ENCODE peak calls at places on chromosome 21, in five cellular contexts. One of them, this sample, is unnamed.

GRCh38 chr21:20802201-20802600 is 196.0 kb upstream of the NCAM2 start:
- DNase-seq in neuronal stem cell: no peak
- DNase-seq in mesenchymal stem cell: no peak
- DNase-seq in H9: no peak
- DNase-seq in H1: no peak
- DNase-seq in this sample: no peak

GRCh38 chr21:38310619-38311018 is 53.8 kb downstream of the KCNJ15 start:
- DNase-seq in mesenchymal stem cell: peak
- DNase-seq in H1: no peak
- DNase-seq in H9: no peak
- DNase-seq in neuronal stem cell: no peak
- DNase-seq in this sample: no peak

GRCh38 chr21:42171091-42172053 is 47.6 kb upstream of the ABCG1 start:
- DNase-seq in H1: no peak
- DNase-seq in mesenchymal stem cell: no peak
- DNase-seq in H9: no peak
- DNase-seq in neuronal stem cell: no peak
- DNase-seq in this sample: peak

GRCh38 chr21:27060190-27060589 is 93.3 kb upstream of the ADAMTS5 start:
- DNase-seq in neuronal stem cell: no peak
- DNase-seq in H9: no peak
- DNase-seq in mesenchymal stem cell: peak
- DNase-seq in H1: no peak
- DNase-seq in this sample: no peak

GRCh38 chr21:34693192-34693810 is 24.5 kb downstream of the CLIC6 start:
- DNase-seq in neuronal stem cell: peak
- DNase-seq in mesenchymal stem cell: peak
- DNase-seq in H1: peak
- DNase-seq in H9: peak
- DNase-seq in this sample: peak

GRCh38 chr21:33059319-33059894 is 10.5 kb upstream of the OLIG1 start:
- DNase-seq in mesenchymal stem cell: no peak
- DNase-seq in neuronal stem cell: no peak
- DNase-seq in H1: no peak
- DNase-seq in H9: no peak
- DNase-seq in this sample: peak

GRCh38 chr21:42381347-42381984 is 14.4 kb downstream of the TMPRSS3 start:
- DNase-seq in H9: peak
- DNase-seq in neuronal stem cell: no peak
- DNase-seq in H1: no peak
- DNase-seq in mesenchymal stem cell: peak
- DNase-seq in this sample: peak

GRCh38 chr21:31442339-31442738 is 98.3 kb upstream of the TIAM1 start:
- DNase-seq in mesenchymal stem cell: no peak
- DNase-seq in H1: no peak
- DNase-seq in H9: no peak
- DNase-seq in neuronal stem cell: no peak
- DNase-seq in this sample: peak

GRCh38 chr21:44043613-44044012 is 31.5 kb downstream of the TRAPPC10 start:
- DNase-seq in neuronal stem cell: no peak
- DNase-seq in mesenchymal stem cell: no peak
- DNase-seq in H1: no peak
- DNase-seq in H9: no peak
- DNase-seq in this sample: no peak

GRCh38 chr21:26715878-26716506 is 129.2 kb downstream of the ADAMTS1 start:
- DNase-seq in neuronal stem cell: peak
- DNase-seq in H1: peak
- DNase-seq in mesenchymal stem cell: peak
- DNase-seq in H9: peak
- DNase-seq in this sample: peak

GRCh38 chr21:35324372-35325220 is 275.5 kb upstream of the RUNX1 start:
- DNase-seq in neuronal stem cell: no peak
- DNase-seq in H9: no peak
- DNase-seq in H1: no peak
- DNase-seq in mesenchymal stem cell: peak
- DNase-seq in this sample: no peak

GRCh38 chr21:15682182-15682895 is 47.4 kb upstream of the USP25 start:
- DNase-seq in neuronal stem cell: no peak
- DNase-seq in mesenchymal stem cell: peak
- DNase-seq in H1: no peak
- DNase-seq in H9: no peak
- DNase-seq in this sample: no peak

GRCh38 chr21:43983860-43984420 is 28.2 kb upstream of the TRAPPC10 start:
- DNase-seq in H1: no peak
- DNase-seq in H9: no peak
- DNase-seq in neuronal stem cell: no peak
- DNase-seq in mesenchymal stem cell: no peak
- DNase-seq in this sample: no peak

GRCh38 chr21:34128124-34128523 is 54.7 kb downstream of the MRPS6 start:
- DNase-seq in mesenchymal stem cell: no peak
- DNase-seq in H9: no peak
- DNase-seq in neuronal stem cell: no peak
- DNase-seq in H1: no peak
- DNase-seq in this sample: no peak

GRCh38 chr21:33171584-33172169 is 58.1 kb upstream of the IFNAR2 start:
- DNase-seq in H1: no peak
- DNase-seq in H9: no peak
- DNase-seq in mesenchymal stem cell: no peak
- DNase-seq in neuronal stem cell: no peak
- DNase-seq in this sample: no peak

GRCh38 chr21:42701706-42702456 is 48.5 kb downstream of the PDE9A start:
- DNase-seq in H9: no peak
- DNase-seq in H1: no peak
- DNase-seq in mesenchymal stem cell: no peak
- DNase-seq in neuronal stem cell: no peak
- DNase-seq in this sample: no peak

GRCh38 chr21:25836396-25836795 is 101.6 kb downstream of the GABPA start:
- DNase-seq in neuronal stem cell: no peak
- DNase-seq in H9: no peak
- DNase-seq in mesenchymal stem cell: no peak
- DNase-seq in H1: no peak
- DNase-seq in this sample: no peak

GRCh38 chr21:14010729-14011128 is 200.0 kb downstream of the LIPI start:
- DNase-seq in mesenchymal stem cell: no peak
- DNase-seq in H9: no peak
- DNase-seq in neuronal stem cell: no peak
- DNase-seq in H1: no peak
- DNase-seq in this sample: no peak
- H2AK5ac ChIP-seq in mesenchymal stem cell: no peak
- H2AK5ac ChIP-seq in H9: no peak
- H2AK5ac ChIP-seq in neuronal stem cell: no peak
- H2AK5ac ChIP-seq in H1: no peak
- H2AK5ac ChIP-seq in this sample: no peak

GRCh38 chr21:28636988-28637691 is 355.5 kb downstream of the LTN1 start:
- DNase-seq in neuronal stem cell: no peak
- DNase-seq in mesenchymal stem cell: peak
- DNase-seq in H9: no peak
- DNase-seq in H1: no peak
- DNase-seq in this sample: peak

GRCh38 chr21:28627691-28628090 is 365.0 kb downstream of the LTN1 start:
- DNase-seq in H9: no peak
- DNase-seq in neuronal stem cell: no peak
- DNase-seq in mesenchymal stem cell: no peak
- DNase-seq in H1: no peak
- DNase-seq in this sample: no peak

GRCh38 chr21:28633803-28634572 is 358.7 kb downstream of the LTN1 start:
- DNase-seq in neuronal stem cell: no peak
- DNase-seq in H9: no peak
- DNase-seq in H1: no peak
- DNase-seq in mesenchymal stem cell: peak
- DNase-seq in this sample: no peak

GRCh38 chr21:28635541-28635940 is 357.1 kb downstream of the LTN1 start:
- DNase-seq in H1: no peak
- DNase-seq in neuronal stem cell: no peak
- DNase-seq in mesenchymal stem cell: no peak
- DNase-seq in H9: no peak
- DNase-seq in this sample: no peak

GRCh38 chr21:28632718-28633408 is 359.8 kb downstream of the LTN1 start:
- DNase-seq in H1: no peak
- DNase-seq in H9: no peak
- DNase-seq in mesenchymal stem cell: peak
- DNase-seq in neuronal stem cell: peak
- DNase-seq in this sample: peak
- H3K14ac ChIP-seq in H1: no peak
- H3K14ac ChIP-seq in H9: no peak
- H3K14ac ChIP-seq in mesenchymal stem cell: no peak
- H3K14ac ChIP-seq in neuronal stem cell: no peak
- H3K14ac ChIP-seq in this sample: no peak

GRCh38 chr21:36791695-36792451 is 93.0 kb downstream of the SIM2 start:
- DNase-seq in H9: no peak
- DNase-seq in H1: no peak
- DNase-seq in neuronal stem cell: peak
- DNase-seq in mesenchymal stem cell: no peak
- DNase-seq in this sample: no peak

GRCh38 chr21:36788116-36788515 is 89.2 kb downstream of the SIM2 start:
- DNase-seq in neuronal stem cell: no peak
- DNase-seq in mesenchymal stem cell: peak
- DNase-seq in H1: no peak
- DNase-seq in H9: no peak
- DNase-seq in this sample: no peak

GRCh38 chr21:36791150-36791549 is 92.2 kb downstream of the SIM2 start:
- DNase-seq in neuronal stem cell: no peak
- DNase-seq in H1: no peak
- DNase-seq in H9: no peak
- DNase-seq in mesenchymal stem cell: no peak
- DNase-seq in this sample: no peak

GRCh38 chr21:36792505-36792967 is 93.6 kb downstream of the SIM2 start:
- DNase-seq in mesenchymal stem cell: peak
- DNase-seq in H9: no peak
- DNase-seq in H1: no peak
- DNase-seq in neuronal stem cell: no peak
- DNase-seq in this sample: no peak

DNA sequence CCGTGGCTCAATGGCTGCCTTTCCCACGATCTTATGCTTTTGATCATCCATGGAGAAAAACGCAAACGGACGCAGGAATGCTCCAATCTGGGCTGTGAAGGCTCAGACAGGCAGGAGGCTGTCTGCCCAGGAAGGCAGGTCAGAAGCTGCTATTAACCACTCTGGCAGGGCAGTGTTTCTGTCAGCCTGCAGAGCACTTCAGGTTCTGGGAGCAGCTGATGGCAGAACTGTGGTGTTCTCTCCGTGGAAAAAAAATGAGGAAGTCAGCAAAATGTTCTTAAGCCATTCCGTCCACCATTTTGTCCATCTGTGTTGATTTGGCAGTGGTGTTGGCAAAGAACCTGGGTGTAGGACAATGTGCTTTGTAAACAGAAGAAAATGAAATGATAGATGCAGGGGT is 91.7 kb downstream of the SIM2 start:
- DNase-seq in H1: no peak
- DNase-seq in mesenchymal stem cell: no peak
- DNase-seq in H9: no peak
- DNase-seq in neuronal stem cell: no peak
- DNase-seq in this sample: no peak
- H2BK12ac ChIP-seq in H1: no peak
- H2BK12ac ChIP-seq in mesenchymal stem cell: no peak
- H2BK12ac ChIP-seq in H9: no peak
- H2BK12ac ChIP-seq in neuronal stem cell: no peak
- H2BK12ac ChIP-seq in this sample: no peak

DNA sequence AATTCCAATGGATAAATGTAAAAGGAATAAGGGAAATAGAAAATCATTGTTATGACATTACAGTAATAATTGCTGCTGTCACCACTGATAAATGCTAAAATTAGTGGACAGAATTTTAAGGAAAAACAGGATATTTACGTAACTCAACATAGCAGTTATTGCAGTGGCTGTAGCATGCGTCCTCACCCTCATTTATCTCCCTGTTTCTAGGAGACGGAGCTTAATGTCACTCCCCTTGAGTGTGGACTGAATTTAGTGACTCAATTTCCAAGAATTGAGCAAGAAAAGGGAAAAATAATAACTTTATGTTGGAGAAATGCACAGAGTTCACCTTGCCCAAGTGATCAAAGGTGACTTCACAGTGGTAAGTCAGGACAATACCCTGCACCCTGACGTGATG is 33.3 kb upstream of the COL18A1 start:
- DNase-seq in H9: no peak
- DNase-seq in mesenchymal stem cell: no peak
- DNase-seq in H1: no peak
- DNase-seq in neuronal stem cell: no peak
- DNase-seq in this sample: no peak
- H2AK5ac ChIP-seq in H9: no peak
- H2AK5ac ChIP-seq in mesenchymal stem cell: peak
- H2AK5ac ChIP-seq in H1: no peak
- H2AK5ac ChIP-seq in neuronal stem cell: no peak
- H2AK5ac ChIP-seq in this sample: no peak

DNA sequence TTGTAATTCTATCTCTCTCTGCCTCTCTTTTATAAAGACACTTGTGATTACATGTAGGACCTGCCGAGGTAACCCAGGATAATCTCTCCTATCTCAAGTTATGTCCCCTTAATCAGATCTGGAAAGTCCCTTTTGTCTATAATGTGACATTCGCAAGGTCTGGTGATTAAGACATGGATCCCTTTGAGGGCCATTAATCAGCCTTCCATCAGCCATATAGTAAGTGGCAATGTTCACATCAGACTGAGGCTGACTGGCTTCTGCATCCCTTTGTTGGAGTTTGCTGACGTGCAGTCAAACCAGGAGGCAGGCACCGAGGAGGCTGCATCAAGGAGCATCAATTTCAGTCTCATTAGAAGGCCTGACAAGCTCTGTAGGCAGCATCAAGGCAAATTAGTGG is 209.6 kb downstream of the BACH1 start:
- DNase-seq in H1: no peak
- DNase-seq in H9: no peak
- DNase-seq in neuronal stem cell: no peak
- DNase-seq in mesenchymal stem cell: no peak
- DNase-seq in this sample: no peak
- H3K14ac ChIP-seq in H1: no peak
- H3K14ac ChIP-seq in H9: no peak
- H3K14ac ChIP-seq in neuronal stem cell: no peak
- H3K14ac ChIP-seq in mesenchymal stem cell: no peak
- H3K14ac ChIP-seq in this sample: no peak

DNA sequence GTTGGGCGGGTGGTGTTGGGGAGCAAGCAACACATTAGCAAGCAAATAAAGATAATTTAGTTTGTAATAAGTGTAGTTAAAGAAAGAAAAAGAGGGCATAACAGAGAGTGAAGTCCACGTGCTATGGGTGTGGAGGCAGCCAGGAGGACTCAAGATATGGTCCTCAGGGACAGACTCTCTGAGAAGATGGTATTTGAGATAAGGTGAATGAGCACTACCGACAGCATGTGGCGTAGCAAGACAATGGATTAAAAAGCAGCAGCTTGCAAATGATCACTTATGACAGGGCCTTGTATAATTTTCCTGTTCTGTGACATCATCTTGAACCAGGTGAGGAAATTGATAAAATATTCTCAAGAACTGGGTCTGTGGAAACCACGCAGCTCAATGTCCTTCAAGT is 487.8 kb downstream of the PCP4 start:
- DNase-seq in H9: no peak
- DNase-seq in mesenchymal stem cell: no peak
- DNase-seq in H1: no peak
- DNase-seq in neuronal stem cell: no peak
- DNase-seq in this sample: peak
- H2BK12ac ChIP-seq in H9: no peak
- H2BK12ac ChIP-seq in mesenchymal stem cell: no peak
- H2BK12ac ChIP-seq in H1: no peak
- H2BK12ac ChIP-seq in neuronal stem cell: no peak
- H2BK12ac ChIP-seq in this sample: no peak

GRCh38 chr21:17612565-17613241 is at the start of gene BTG3:
- DNase-seq in neuronal stem cell: peak
- DNase-seq in H1: peak
- DNase-seq in H9: peak
- DNase-seq in mesenchymal stem cell: peak
- DNase-seq in this sample: peak
- H2AK5ac ChIP-seq in neuronal stem cell: peak
- H2AK5ac ChIP-seq in H1: no peak
- H2AK5ac ChIP-seq in H9: no peak
- H2AK5ac ChIP-seq in mesenchymal stem cell: no peak
- H2AK5ac ChIP-seq in this sample: peak

This sample was measured in trophoblast cell.